ENCODE peak calls at places on chromosomes 4 and X, in four cellular contexts. I is SK-N-SH, A is H1, G is K562. M is an unnamed sample.

GRCh38 chr4:48756689-48757220 is 23.3 kb downstream of the FRYL start:
- DNase-seq in I (no peak), A (no peak), G (no peak), M (no peak)

GRCh38 chr4:100289530-100289888 is 99.2 kb upstream of the DDIT4L start:
- DNase-seq in I (no peak), A (no peak), G (no peak), M (no peak)

GRCh38 chr4:82380344-82380743 is 6.6 kb upstream of the HNRNPD start:
- DNase-seq in I (no peak), A (no peak), G (no peak), M (no peak)

GRCh38 chr4:124936427-124936826 is 223.9 kb upstream of the ANKRD50 start:
- DNase-seq in I (peak), A (no peak), G (no peak), M (no peak)

GRCh38 chr4:83138979-83139378 is 24.4 kb upstream of the PLAC8 start:
- DNase-seq in I (no peak), A (no peak), G (no peak), M (no peak)

GRCh38 chrX:23692166-23692565 is 24.9 kb downstream of the PRDX4 start:
- DNase-seq in I (no peak), A (no peak), G (no peak), M (no peak)

GRCh38 chr4:159071178-159071968 is 31.5 kb upstream of the RAPGEF2 start:
- DNase-seq in I (no peak), A (no peak), G (no peak), M (no peak)

GRCh38 chrX:110188701-110189558 is 129.0 kb downstream of the AMMECR1 start:
- DNase-seq in I (no peak), A (no peak), G (no peak), M (no peak)

GRCh38 chr4:16820304-16820703 is 78.1 kb downstream of the LDB2 start:
- DNase-seq in I (no peak), A (no peak), G (no peak), M (no peak)

DNA sequence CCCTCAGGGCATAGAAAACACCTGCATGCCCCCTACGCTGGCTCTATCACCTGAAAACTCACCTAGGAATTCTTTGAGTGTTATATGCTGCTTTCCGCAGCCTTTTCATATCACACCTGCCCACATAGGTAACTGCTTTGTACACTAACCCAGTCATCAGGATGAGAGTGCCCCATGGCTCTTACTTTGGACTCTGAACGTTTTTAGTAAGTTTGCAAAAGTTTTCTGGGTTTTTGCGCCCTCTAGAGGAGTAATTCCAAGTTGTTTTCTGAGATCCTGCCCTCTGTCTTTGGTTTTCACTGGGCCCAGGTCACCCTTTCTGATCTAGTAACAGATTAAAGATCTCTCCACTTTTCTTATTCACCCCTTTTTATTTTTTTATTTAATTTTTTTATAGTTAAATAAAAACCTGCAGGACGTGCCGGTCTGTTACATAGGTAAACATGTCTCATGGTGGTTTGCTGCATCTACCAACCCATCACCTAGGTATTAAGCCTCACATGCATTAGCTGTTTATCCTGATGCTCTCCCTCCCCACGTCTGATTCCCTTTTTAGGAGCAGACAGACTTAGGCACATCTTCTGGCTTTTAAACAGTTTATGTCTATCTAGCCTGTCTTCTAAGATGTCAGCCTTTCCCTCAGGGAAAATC is 139.2 kb downstream of the NWD2 start:
- DNase-seq in I (peak), A (peak), G (peak), M (no peak)
- TF ChIP-seq MAX in I (no peak), A (no peak), G (no peak), M (no peak)

GRCh38 chr4:109166586-109166985 is 135.9 kb downstream of the COL25A1 start:
- DNase-seq in I (no peak), A (no peak), G (no peak), M (no peak)

GRCh38 chr4:109166126-109166525 is 136.3 kb downstream of the COL25A1 start:
- DNase-seq in I (no peak), A (no peak), G (no peak), M (no peak)

GRCh38 chr4:109162759-109163158 is 139.7 kb downstream of the COL25A1 start:
- DNase-seq in I (no peak), A (no peak), G (no peak), M (no peak)

GRCh38 chr4:109163493-109163892 is 139.0 kb downstream of the COL25A1 start:
- DNase-seq in I (no peak), A (no peak), G (no peak), M (no peak)

GRCh38 chr4:109164011-109164410 is 138.4 kb downstream of the COL25A1 start:
- DNase-seq in I (no peak), A (no peak), G (no peak), M (no peak)
- TF ChIP-seq TEAD4 in I (no peak), A (peak), G (no peak), M (no peak)

DNA sequence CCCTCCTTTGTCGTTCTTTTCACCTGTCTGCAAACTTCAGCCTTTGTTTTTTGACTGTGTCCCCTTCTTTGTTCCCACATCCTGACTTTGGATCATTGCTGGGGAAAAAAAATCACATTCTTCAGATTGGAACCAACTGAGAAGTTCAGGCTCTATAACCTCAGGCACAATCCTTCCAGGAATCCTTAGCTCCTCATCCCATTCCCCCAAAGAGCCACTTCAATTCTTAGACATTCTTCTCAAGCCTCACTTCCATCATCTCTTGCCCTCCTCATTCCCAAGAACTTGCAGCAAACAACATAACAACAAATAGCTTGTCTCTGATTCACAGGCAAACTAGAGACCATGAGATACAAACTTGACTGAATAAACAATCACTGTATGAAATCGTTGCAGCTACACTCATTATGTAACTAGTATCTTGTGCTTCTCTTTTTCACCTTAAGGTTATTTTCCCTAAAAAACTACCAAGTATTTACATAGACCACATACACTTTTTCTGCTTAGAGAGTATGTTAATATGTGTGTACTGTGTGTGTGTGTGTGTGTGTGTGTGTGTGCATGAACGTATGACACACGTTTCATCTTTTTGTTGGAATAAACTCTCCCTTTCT is 26.4 kb upstream of the PGM2 start:
- DNase-seq in I (no peak), A (no peak), G (no peak), M (no peak)
- TF ChIP-seq MAX in I (no peak), A (no peak), G (no peak), M (no peak)

GRCh38 chr4:94676910-94677309 is 80.8 kb upstream of the BMPR1B start:
- DNase-seq in I (no peak), A (no peak), G (no peak), M (no peak)
- TF ChIP-seq TEAD4 in I (no peak), A (no peak), G (no peak), M (no peak)

DNA sequence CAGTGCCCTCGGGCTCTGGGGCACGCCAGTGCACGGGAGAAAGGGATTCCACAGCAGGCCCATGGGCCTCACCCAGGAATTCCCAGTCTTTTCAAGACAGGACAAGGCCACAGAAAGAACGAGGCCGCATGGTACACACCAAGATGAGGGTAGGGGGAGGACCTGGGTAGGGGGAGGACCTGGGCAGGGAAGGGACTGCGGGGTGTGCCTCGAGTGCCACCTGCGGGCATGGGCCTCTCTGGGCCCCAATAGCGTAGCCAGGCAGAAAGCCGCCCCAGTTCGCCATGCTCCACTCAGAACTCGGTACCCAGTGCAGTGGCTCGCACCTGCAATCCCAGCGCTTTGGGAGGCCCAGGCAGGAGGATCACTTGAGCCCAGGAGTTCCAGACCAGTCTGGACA is 14.0 kb upstream of the DUSP9 start:
- DNase-seq in I (peak), A (no peak), G (no peak), M (no peak)
- TF ChIP-seq MAX in I (no peak), A (no peak), G (no peak), M (no peak)

DNA sequence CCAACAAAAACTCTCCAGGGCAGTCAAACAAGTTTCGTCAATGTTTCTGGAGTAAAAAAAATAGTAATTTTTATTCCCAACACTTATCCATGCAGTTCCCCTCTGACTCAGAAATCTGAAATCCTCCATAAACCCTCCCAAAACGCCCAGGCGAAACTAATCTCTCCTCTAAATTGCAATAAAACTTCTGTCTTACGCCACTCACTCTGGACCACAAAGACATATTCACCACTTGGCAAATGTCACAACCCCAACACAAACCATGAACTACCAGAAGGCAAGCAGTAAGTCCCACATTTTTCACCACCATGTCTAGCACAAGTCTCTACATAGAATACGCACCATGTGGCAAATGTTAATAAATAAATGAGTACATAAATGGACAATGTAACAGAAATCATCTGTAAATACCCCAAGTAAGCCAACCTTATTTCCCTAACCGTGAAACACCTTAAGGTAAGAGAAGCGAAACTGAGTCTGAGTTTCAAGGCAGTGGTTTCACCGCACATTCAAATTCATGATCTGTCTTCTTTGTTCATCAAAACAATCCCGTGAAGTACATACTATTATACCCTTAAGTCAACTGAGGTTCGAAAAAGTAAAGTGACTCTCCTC is 1.6 kb downstream of the PAPSS1 start:
- DNase-seq in I (no peak), A (no peak), G (no peak), M (no peak)
- TF ChIP-seq TEAD4 in I (no peak), A (no peak), G (no peak), M (no peak)

GRCh38 chr4:147136308-147136707 is 190.6 kb upstream of the TTC29 start:
- DNase-seq in I (no peak), A (no peak), G (no peak), M (no peak)
- TF ChIP-seq MAX in I (no peak), A (no peak), G (no peak), M (no peak)

GRCh38 chr4:169158046-169158445 is 112.7 kb downstream of the SH3RF1 start:
- DNase-seq in I (no peak), A (no peak), G (no peak), M (no peak)
- TF ChIP-seq TEAD4 in I (no peak), A (no peak), G (no peak), M (no peak)

DNA sequence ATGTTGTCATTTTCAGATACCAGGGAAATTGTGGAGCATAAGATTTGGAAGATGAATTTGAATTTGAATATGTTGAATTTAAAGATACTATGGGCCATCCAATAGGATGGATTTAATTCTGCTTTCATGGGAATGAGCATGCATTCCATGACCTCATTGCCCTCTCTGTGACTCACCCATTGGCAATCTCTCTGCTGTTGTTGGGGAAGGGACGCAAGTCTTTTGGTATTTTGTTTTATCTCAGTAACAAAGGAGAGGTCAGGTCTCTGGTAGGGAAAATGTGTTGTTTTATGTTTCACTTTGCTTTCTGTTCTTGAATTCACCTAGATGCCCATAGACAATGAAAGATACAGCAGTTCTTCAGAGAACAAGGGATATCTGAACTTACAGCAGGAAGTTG is 42.1 kb upstream of the MAGEA4 start:
- DNase-seq in I (no peak), A (no peak), G (no peak), M (no peak)
- TF ChIP-seq MAX in I (peak), A (no peak), G (no peak), M (no peak)

GRCh38 chrX:49310371-49310770 is 6.9 kb downstream of the GAGE10 start:
- DNase-seq in I (no peak), A (no peak), G (no peak), M (peak)

GRCh38 chrX:49309401-49309981 is 6.0 kb downstream of the GAGE10 start:
- DNase-seq in I (no peak), A (no peak), G (no peak), M (no peak)

GRCh38 chrX:49303346-49303745 is at the start of gene GAGE10:
- DNase-seq in I (no peak), A (no peak), G (no peak), M (no peak)

DNA sequence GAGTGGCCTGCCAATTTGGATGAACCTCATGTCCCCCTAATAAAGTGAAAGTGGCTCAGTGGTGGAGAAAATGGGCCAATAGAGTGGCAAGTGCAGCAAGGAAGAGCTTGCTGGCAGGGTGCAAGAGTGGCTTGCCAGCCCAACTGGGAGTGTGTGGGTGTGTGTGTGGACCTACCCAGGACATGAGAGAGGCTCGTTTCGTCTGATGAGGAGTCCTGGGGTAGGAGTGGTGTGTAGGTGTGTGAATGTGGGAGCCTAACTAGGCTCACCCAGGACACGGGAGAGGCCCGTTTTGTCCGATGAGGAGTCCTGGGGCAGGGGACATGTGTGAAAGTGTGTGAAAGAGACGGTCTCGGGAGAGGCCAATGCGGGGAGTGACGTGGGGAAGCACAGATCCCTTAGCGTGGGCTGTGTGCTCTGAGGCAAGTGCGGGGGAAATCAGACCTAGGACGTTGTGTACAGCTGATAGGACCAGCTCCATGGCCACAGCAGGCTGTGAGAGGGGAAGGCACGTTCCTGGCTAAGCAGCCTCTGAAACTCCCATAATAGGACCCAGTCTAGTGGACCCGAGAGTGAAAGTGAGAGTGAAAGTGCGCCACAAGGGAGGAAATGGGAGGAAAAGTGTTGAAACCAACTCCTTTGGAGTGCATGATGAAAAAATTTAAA is 5.3 kb downstream of the GAGE10 start:
- DNase-seq in I (no peak), A (no peak), G (no peak), M (no peak)
- TF ChIP-seq TEAD4 in I (no peak), A (no peak), G (no peak), M (no peak)

M was measured in WTC11.